ENCODE peak calls at places on chromosomes 11 and 22, in six cellular contexts. B is dorsolateral prefrontal cortex, K is GM23338, Z is PC-9, R is suprapubic skin, E is tibial artery. X is an unnamed sample.

GRCh38 chr22:43983808-43984207 is 28.6 kb downstream of the SAMM50 start:
- DNase-seq in E (no peak), R (no peak), Z (no peak), B (no peak), K (no peak), X (no peak)

GRCh38 chr22:33492210-33492651 is 428.0 kb downstream of the LARGE1 start:
- DNase-seq in K (peak; percentile 59), B (no peak), R (no peak), Z (no peak), E (no peak), X (no peak)

GRCh38 chr11:71423181-71423790 is 24.9 kb downstream of the DHCR7 start:
- DNase-seq in B (no peak), E (no peak), R (no peak), K (no peak), Z (no peak), X (no peak)

GRCh38 chr11:126352934-126353801 is 2.3 kb upstream of the ST3GAL4 start:
- DNase-seq in E (no peak), Z (no peak), K (peak; percentile 57), R (peak; percentile 49), B (no peak), X (no peak)

GRCh38 chr11:110712643-110713468 is 619 bp upstream of the ARHGAP20 start:
- DNase-seq in Z (no peak), B (peak; percentile 60), E (peak; percentile 37), K (peak; percentile 49), R (no peak), X (no peak)

GRCh38 chr22:36977401-36977861 is 41.8 kb downstream of the TST start:
- DNase-seq in E (peak; percentile 45), R (no peak), B (peak; percentile 40), Z (peak; percentile 58), K (peak; percentile 94), X (peak; percentile 90)

GRCh38 chr11:6297831-6298230 is 22.5 kb downstream of the CAVIN3 start:
- DNase-seq in B (no peak), E (no peak), Z (no peak), R (no peak), K (no peak), X (no peak)

GRCh38 chr22:50403701-50404101 is 60.6 kb downstream of the PPP6R2 start:
- DNase-seq in B (peak; percentile 68), E (peak; percentile 71), K (no peak), R (no peak), Z (no peak), X (peak; percentile 69)

GRCh38 chr11:68383976-68384501 is 71.6 kb downstream of the LRP5 start:
- DNase-seq in R (no peak), Z (peak; percentile 61), B (peak; percentile 56), E (peak; percentile 71), K (peak; percentile 86), X (peak; percentile 82)

GRCh38 chr22:36687516-36687915 is 16.0 kb downstream of the CACNG2 start:
- DNase-seq in B (no peak), Z (no peak), K (no peak), E (no peak), R (no peak), X (no peak)

GRCh38 chr11:2330696-2331095 is 28.9 kb downstream of the TSPAN32 start:
- DNase-seq in B (no peak), R (peak; percentile 38), E (no peak), K (no peak), Z (no peak), X (no peak)

GRCh38 chr11:120774591-120775386 is 249.1 kb upstream of the TBCEL start:
- DNase-seq in R (no peak), B (no peak), K (no peak), E (no peak), Z (no peak), X (no peak)

GRCh38 chr22:48872271-48873260 is 955.1 kb downstream of the BRD1 start:
- DNase-seq in B (no peak), E (no peak), K (no peak), Z (no peak), R (peak; percentile 53), X (no peak)

GRCh38 chr11:70247042-70247709 is 23.3 kb upstream of the PPFIA1 start:
- DNase-seq in B (no peak), K (no peak), R (no peak), Z (no peak), E (no peak), X (no peak)

GRCh38 chr11:62269654-62270278 is at the start of gene SCGB2A2:
- DNase-seq in B (no peak), E (no peak), R (no peak), Z (no peak), K (peak; percentile 55), X (no peak)

GRCh38 chr11:125070699-125071254 is 7.7 kb downstream of the SLC37A2 start:
- DNase-seq in Z (peak; percentile 63), B (no peak), E (peak; percentile 76), K (no peak), R (no peak), X (peak; percentile 90)

GRCh38 chr11:103047837-103048236 is 44.1 kb downstream of the DCUN1D5 start:
- DNase-seq in E (no peak), K (no peak), B (no peak), Z (no peak), R (no peak), X (no peak)

GRCh38 chr22:36998620-36999351 is 20.5 kb downstream of the TST start:
- DNase-seq in E (no peak), B (no peak), R (no peak), Z (no peak), K (peak; percentile 67), X (no peak)

GRCh38 chr22:20904008-20904979 is 12.9 kb upstream of the CRKL start:
- DNase-seq in K (no peak), E (peak; percentile 62), Z (peak; percentile 27), R (no peak), B (no peak), X (no peak)

GRCh38 chr11:128342511-128343133 is 244.7 kb downstream of the ETS1 start:
- DNase-seq in B (no peak), Z (peak; percentile 58), E (no peak), R (no peak), K (no peak), X (peak; percentile 74)

GRCh38 chr11:66044757-66045156 is 4.2 kb downstream of the GAL3ST3 start:
- DNase-seq in B (no peak), R (no peak), E (no peak), Z (no peak), K (no peak), X (no peak)

GRCh38 chr22:19988965-19989724 is 27.5 kb downstream of the ARVCF start:
- DNase-seq in Z (no peak), K (no peak), B (no peak), E (no peak), R (no peak), X (peak; percentile 53)

GRCh38 chr11:12497431-12497830 is 120.1 kb downstream of the PARVA start:
- DNase-seq in E (no peak), R (no peak), Z (no peak), B (no peak), K (no peak), X (no peak)

GRCh38 chr11:95698939-95699562 is 90.5 kb downstream of the FAM76B start:
- DNase-seq in K (no peak), Z (no peak), E (peak; percentile 45), B (peak; percentile 44), R (no peak), X (no peak)

GRCh38 chr11:100576044-100577021 is 110.8 kb upstream of the ARHGAP42 start:
- DNase-seq in Z (peak; percentile 6), K (peak; percentile 76), B (no peak), R (no peak), E (no peak), X (no peak)

GRCh38 chr11:129312741-129313587 is 62.7 kb upstream of the BARX2 start:
- DNase-seq in E (no peak), K (no peak), B (peak; percentile 57), R (no peak), Z (no peak), X (no peak)

GRCh38 chr22:47902646-47903180 is 1140.3 kb downstream of the TBC1D22A start:
- DNase-seq in Z (no peak), K (no peak), B (no peak), E (no peak), R (no peak), X (no peak)

GRCh38 chr11:45638051-45638450 is 27.4 kb downstream of the CHST1 start:
- DNase-seq in K (no peak), B (no peak), Z (no peak), E (no peak), R (no peak), X (no peak)

GRCh38 chr11:68441466-68442230 is 18.9 kb upstream of the PPP6R3 start:
- DNase-seq in R (no peak), K (no peak), E (no peak), B (no peak), Z (no peak), X (no peak)

GRCh38 chr22:38946771-38947170 is 10.6 kb upstream of the APOBEC3A start:
- DNase-seq in K (no peak), R (no peak), B (no peak), Z (no peak), E (no peak), X (no peak)
- H3K27me3 ChIP-seq in K (no peaks in the 10 kb centered on the region), R (peaks cover 43% of the 10 kb centered on the region), B (no peaks in the 10 kb centered on the region), Z (no peaks in the 10 kb centered on the region), E (peaks cover 48% of the 10 kb centered on the region), X (no peaks in the 10 kb centered on the region)

GRCh38 chr11:18309691-18310090 is 12.2 kb downstream of the HPS5 start:
- DNase-seq in B (no peak), Z (no peak), E (no peak), R (no peak), K (no peak), X (no peak)
- H3K27me3 ChIP-seq in B (no peaks in the 10 kb centered on the region), Z (no peaks in the 10 kb centered on the region), E (no peaks in the 10 kb centered on the region), R (no peaks in the 10 kb centered on the region), K (no peaks in the 10 kb centered on the region), X (no peaks in the 10 kb centered on the region)

GRCh38 chr11:123526027-123526805 is 96.1 kb downstream of the GRAMD1B start:
- DNase-seq in Z (no peak), E (no peak), K (no peak), R (no peak), B (peak; percentile 68), X (no peak)

GRCh38 chr11:123523539-123523938 is 93.5 kb downstream of the GRAMD1B start:
- DNase-seq in K (no peak), R (no peak), Z (no peak), B (no peak), E (no peak), X (no peak)

GRCh38 chr11:123526918-123527317 is 96.8 kb downstream of the GRAMD1B start:
- DNase-seq in Z (no peak), E (no peak), K (no peak), R (no peak), B (no peak), X (no peak)

GRCh38 chr11:123525511-123525918 is 95.4 kb downstream of the GRAMD1B start:
- DNase-seq in R (no peak), K (peak; percentile 30), B (peak; percentile 70), Z (no peak), E (no peak), X (no peak)

DNA sequence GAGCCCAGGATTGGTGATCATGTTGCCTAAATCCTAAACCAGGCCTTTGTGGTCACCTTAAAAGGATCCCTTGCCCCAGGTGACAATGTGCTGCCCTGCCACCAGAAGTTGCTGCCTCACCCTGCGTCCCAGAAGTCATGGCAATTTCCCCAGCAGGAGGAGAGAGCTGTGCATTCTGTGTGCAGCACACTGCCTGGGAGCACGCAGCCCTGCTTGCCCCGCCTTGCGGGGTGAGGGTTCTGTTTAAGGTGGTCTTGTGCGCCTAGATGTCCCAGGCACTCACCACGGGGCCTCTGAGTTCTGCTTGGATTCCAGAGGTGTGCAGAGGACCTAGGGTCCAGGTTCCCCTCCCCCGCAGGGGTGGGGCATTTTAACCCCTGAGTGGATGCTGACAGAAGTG is 95.0 kb downstream of the GRAMD1B start:
- DNase-seq in E (no peak), Z (no peak), B (no peak), R (no peak), K (no peak), X (no peak)
- H3K27me3 ChIP-seq in E (peaks cover 13% of the 10 kb centered on the region), Z (no peaks in the 10 kb centered on the region), B (no peaks in the 10 kb centered on the region), R (peaks cover 8% of the 10 kb centered on the region), K (no peaks in the 10 kb centered on the region), X (peaks cover 14% of the 10 kb centered on the region)

GRCh38 chr11:13775471-13775870 is 107.0 kb downstream of the FAR1 start:
- DNase-seq in K (no peak), B (no peak), R (no peak), E (no peak), Z (no peak), X (no peak)
- H3K27me3 ChIP-seq in K (no peaks in the 10 kb centered on the region), B (no peaks in the 10 kb centered on the region), R (peaks cover 3% of the 10 kb centered on the region), E (peaks cover 3% of the 10 kb centered on the region), Z (no peaks in the 10 kb centered on the region), X (no peaks in the 10 kb centered on the region)

X was measured in left lung.